ENCODE peak calls at places on chromosome 19, in seven cellular contexts. X, O, U, Y, S, N and A are unnamed samples. For H3K4me1, the result is how much of the 10 kb centered on the place peaks cover.

GRCh38 chr19:19552811-19553210 is 14.7 kb downstream of the CILP2 start:
- DNase-seq in X (no peak), O (no peak), U (peak), Y (peak), S (no peak), N (no peak), A (no peak)

GRCh38 chr19:48915757-48916156 is 15.6 kb downstream of the NUCB1 start:
- DNase-seq in X (no peak), O (no peak), U (no peak), Y (no peak), S (no peak), N (no peak), A (no peak)

GRCh38 chr19:40932008-40932959 is 50.3 kb upstream of the CYP2A7 start:
- DNase-seq in X (no peak), O (no peak), U (no peak), Y (no peak), S (no peak), N (no peak), A (no peak)

GRCh38 chr19:47756953-47757608 is 11.7 kb downstream of the NOP53 start:
- DNase-seq in X (peak), O (no peak), U (no peak), Y (no peak), S (no peak), N (no peak), A (no peak)

GRCh38 chr19:51824603-51825002 is 29.6 kb downstream of the FPR3 start:
- DNase-seq in X (no peak), O (no peak), U (no peak), Y (no peak), S (no peak), N (no peak), A (no peak)

GRCh38 chr19:50387176-50387867 is 3.2 kb downstream of the POLD1 start:
- DNase-seq in X (no peak), O (no peak), U (no peak), Y (no peak), S (no peak), N (no peak), A (no peak)

GRCh38 chr19:58356236-58356970 is 3.1 kb upstream of the A1BG start:
- DNase-seq in X (no peak), O (no peak), U (no peak), Y (no peak), S (peak), N (peak), A (no peak)

GRCh38 chr19:10193666-10194499 is 870 bp downstream of the DNMT1 start:
- DNase-seq in X (peak), O (no peak), U (no peak), Y (no peak), S (no peak), N (peak), A (peak)

GRCh38 chr19:44891016-44891882 is at the start of gene TOMM40:
- DNase-seq in X (peak), O (no peak), U (peak), Y (peak), S (peak), N (peak), A (peak)

GRCh38 chr19:1719519-1719918 is 33.8 kb upstream of the ONECUT3 start:
- DNase-seq in X (no peak), O (no peak), U (no peak), Y (no peak), S (no peak), N (no peak), A (no peak)

GRCh38 chr19:39363909-39364457 is 21.8 kb downstream of the SAMD4B start:
- DNase-seq in X (no peak), O (no peak), U (no peak), Y (no peak), S (no peak), N (no peak), A (no peak)

GRCh38 chr19:52689804-52690394 is 44.9 kb downstream of the ZNF611 start:
- DNase-seq in X (peak), O (peak), U (peak), Y (peak), S (peak), N (peak), A (no peak)

GRCh38 chr19:40601061-40601973 is at the start of gene LTBP4:
- DNase-seq in X (peak), O (peak), U (no peak), Y (peak), S (peak), N (no peak), A (no peak)

GRCh38 chr19:35209646-35210045 is 18.9 kb downstream of the FAM187B start:
- DNase-seq in X (no peak), O (no peak), U (no peak), Y (no peak), S (no peak), N (no peak), A (no peak)

GRCh38 chr19:41456342-41456918 is 13.5 kb downstream of the ERICH4 start:
- DNase-seq in X (no peak), O (no peak), U (no peak), Y (no peak), S (no peak), N (no peak), A (no peak)

GRCh38 chr19:342801-343421 is 1.7 kb downstream of the MIER2 start:
- DNase-seq in X (no peak), O (peak), U (peak), Y (no peak), S (no peak), N (no peak), A (no peak)

GRCh38 chr19:5222178-5222577 is 118.4 kb downstream of the PTPRS start:
- DNase-seq in X (no peak), O (no peak), U (no peak), Y (no peak), S (no peak), N (no peak), A (no peak)

GRCh38 chr19:38736413-38737280 is 7.6 kb downstream of the CAPN12 start:
- DNase-seq in X (peak), O (no peak), U (peak), Y (peak), S (peak), N (peak), A (no peak)

GRCh38 chr19:51407631-51408131 is 9.8 kb downstream of the SIGLEC10 start:
- DNase-seq in X (peak), O (no peak), U (peak), Y (peak), S (no peak), N (peak), A (no peak)

GRCh38 chr19:51339687-51340656 is 2.0 kb downstream of the VSIG10L start:
- DNase-seq in X (peak), O (peak), U (peak), Y (peak), S (peak), N (peak), A (no peak)

GRCh38 chr19:679418-680286 is 3.5 kb downstream of the FSTL3 start:
- DNase-seq in X (peak), O (peak), U (peak), Y (peak), S (peak), N (no peak), A (no peak)

GRCh38 chr19:36093146-36093662 is 17.7 kb upstream of the OVOL3 start:
- DNase-seq in X (no peak), O (no peak), U (no peak), Y (no peak), S (peak), N (no peak), A (no peak)

GRCh38 chr19:14434543-14435319 is 1.6 kb downstream of the PKN1 start:
- DNase-seq in X (peak), O (peak), U (peak), Y (no peak), S (peak), N (no peak), A (no peak)

GRCh38 chr19:19655051-19655594 is 8.4 kb downstream of the ATP13A1 start:
- DNase-seq in X (no peak), O (no peak), U (no peak), Y (no peak), S (no peak), N (no peak), A (no peak)

GRCh38 chr19:56252699-56253422 is 19.7 kb upstream of the EDDM13 start:
- DNase-seq in X (peak), O (peak), U (peak), Y (peak), S (peak), N (peak), A (peak)

GRCh38 chr19:6066661-6067646 is 43.3 kb downstream of the RFX2 start:
- DNase-seq in X (peak), O (peak), U (peak), Y (peak), S (no peak), N (no peak), A (peak)

GRCh38 chr19:55206664-55207500 is 2.4 kb downstream of the PTPRH start:
- DNase-seq in X (peak), O (no peak), U (peak), Y (peak), S (peak), N (no peak), A (no peak)

GRCh38 chr19:55641376-55642152 is 762 bp downstream of the ZNF580 start:
- DNase-seq in X (no peak), O (no peak), U (no peak), Y (peak), S (no peak), N (peak), A (no peak)

GRCh38 chr19:1492474-1493006 is 1.6 kb downstream of the REEP6 start:
- DNase-seq in X (peak), O (no peak), U (no peak), Y (no peak), S (no peak), N (no peak), A (no peak)

GRCh38 chr19:33905473-33905936 is 108.8 kb downstream of the KCTD15 start:
- DNase-seq in X (no peak), O (no peak), U (no peak), Y (peak), S (no peak), N (no peak), A (no peak)

GRCh38 chr19:1400281-1401137 is 833 bp downstream of the GAMT start:
- DNase-seq in X (peak), O (peak), U (peak), Y (peak), S (no peak), N (no peak), A (no peak)

DNA sequence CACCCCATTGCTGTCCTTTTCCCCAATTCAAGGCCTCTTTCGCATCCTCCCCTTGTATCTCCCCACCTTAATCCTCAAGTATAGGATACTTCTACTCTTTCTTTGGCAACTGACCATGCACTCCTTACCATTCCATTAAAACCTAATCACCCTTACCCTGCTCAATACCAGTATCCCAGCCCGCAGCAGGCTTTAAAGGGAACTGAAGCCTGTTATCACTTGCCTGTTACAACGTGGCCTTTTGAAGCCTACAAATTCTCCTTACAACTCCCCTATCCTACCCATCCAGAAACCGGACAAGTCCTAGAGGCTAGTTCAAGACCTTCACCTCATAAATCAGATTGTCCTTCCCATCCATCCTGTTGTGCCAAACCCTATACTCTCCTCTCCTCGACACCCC is 16.2 kb upstream of the OR10H1 start:
- DNase-seq in X (no peak), O (no peak), U (no peak), Y (no peak), S (no peak), N (no peak), A (no peak)
- H3K4me1 ChIP-seq in X (under half), O (under half), U (under half), Y (under half), S (under half), N (under half), A (under half)

GRCh38 chr19:54142166-54142780 is 4.7 kb downstream of the CNOT3 start:
- DNase-seq in X (no peak), O (no peak), U (no peak), Y (no peak), S (no peak), N (no peak), A (no peak)

GRCh38 chr19:54137114-54137912 is at the start of gene CNOT3:
- DNase-seq in X (peak), O (peak), U (peak), Y (peak), S (peak), N (peak), A (peak)

GRCh38 chr19:54137913-54138776 is 583 bp downstream of the CNOT3 start:
- DNase-seq in X (no peak), O (no peak), U (no peak), Y (peak), S (peak), N (no peak), A (no peak)

GRCh38 chr19:54138777-54139256 is 1.3 kb downstream of the CNOT3 start:
- DNase-seq in X (no peak), O (no peak), U (no peak), Y (no peak), S (no peak), N (no peak), A (no peak)

DNA sequence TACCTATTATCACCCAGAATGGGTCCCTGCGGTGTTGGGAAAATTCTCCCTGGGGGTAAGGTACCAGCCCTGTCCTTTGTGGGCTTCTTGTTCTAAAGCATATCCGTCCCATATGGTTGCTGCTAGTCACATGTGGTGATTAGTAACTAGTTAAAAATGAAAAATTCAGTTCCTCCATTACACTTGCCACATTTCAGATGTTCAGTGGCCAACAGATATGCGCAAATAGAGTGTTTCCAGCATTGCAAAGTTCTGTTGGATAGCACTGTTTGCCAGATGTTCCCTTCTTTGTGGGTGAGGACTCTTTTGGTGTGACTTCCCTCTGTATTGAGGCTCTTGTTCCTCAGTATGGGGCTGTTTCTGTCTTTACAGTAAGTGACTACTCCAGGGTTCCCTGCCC is 3.8 kb downstream of the CNOT3 start:
- DNase-seq in X (no peak), O (no peak), U (no peak), Y (no peak), S (no peak), N (no peak), A (no peak)
- H3K4me3 ChIP-seq in X (no peak), O (no peak), U (no peak), Y (no peak), S (no peak), N (no peak), A (no peak)

GRCh38 chr19:43779820-43780219 is 953 bp downstream of the KCNN4 start:
- DNase-seq in X (no peak), O (no peak), U (no peak), Y (no peak), S (no peak), N (no peak), A (no peak)
- H3K4me1 ChIP-seq in X (under half), O (under half), U (under half), Y (under half), S (half or more), N (half or more), A (under half)

DNA sequence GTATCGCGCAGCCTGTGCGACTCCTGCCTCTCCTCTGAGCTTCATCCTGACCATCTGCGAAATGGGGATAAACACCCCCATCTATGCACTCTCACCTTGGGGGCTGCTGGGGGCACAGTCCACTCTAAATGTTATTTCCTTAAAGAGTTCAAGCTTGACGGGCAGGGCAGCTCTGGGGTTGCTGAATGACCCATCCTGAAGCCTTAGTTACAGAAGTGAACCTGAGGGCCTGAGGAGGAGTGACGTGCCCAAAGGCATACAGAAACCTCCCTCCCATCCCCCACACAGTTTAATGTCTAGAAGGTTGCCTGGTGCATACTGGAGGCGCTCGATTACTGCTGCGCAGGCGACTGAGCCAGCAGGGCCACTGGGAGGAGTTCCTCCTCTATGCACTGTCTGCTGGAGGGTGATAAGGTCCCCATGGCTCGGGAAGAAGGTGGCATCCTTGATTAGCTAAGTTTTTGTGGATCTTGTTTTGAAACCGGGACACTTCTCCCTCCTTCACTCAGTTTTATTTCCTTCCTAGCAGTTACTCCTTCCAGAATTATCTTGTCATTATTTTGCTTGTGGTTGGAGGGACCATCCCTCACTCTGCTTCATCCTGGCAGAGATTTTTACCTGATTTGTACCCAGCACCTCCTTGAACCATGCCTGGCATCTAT is 572 bp upstream of the FKBP8 start:
- DNase-seq in X (no peak), O (no peak), U (peak), Y (peak), S (peak), N (peak), A (peak)
- H3K4me3 ChIP-seq in X (peak), O (peak), U (peak), Y (peak), S (peak), N (peak), A (peak)